ENCODE peak calls at places on chromosomes 5 and 9, in five cellular contexts. E is suprapubic skin, I is IMR-90, G is heart left ventricle, J is stomach. W is an unnamed sample.

GRCh38 chr9:114729706-114730105 is 47.7 kb upstream of the TEX48 start:
- DNase-seq in G (no peak), E (no peak), I (no peak), J (no peak), W (no peak)

GRCh38 chr5:103601314-103601713 is 38.7 kb upstream of the NUDT12 start:
- DNase-seq in I (no peak), E (no peak), J (no peak), G (no peak), W (no peak)

GRCh38 chr5:126414874-126415502 is 8.2 kb upstream of the GRAMD2B start:
- DNase-seq in J (no peak), G (peak; percentile 46), E (no peak), I (peak; percentile 77), W (peak; percentile 42)

GRCh38 chr5:14229181-14229580 is 86.0 kb downstream of the TRIO start:
- DNase-seq in E (no peak), J (no peak), I (no peak), G (peak; percentile 61), W (no peak)

GRCh38 chr9:84669008-84669292 is 579 bp upstream of the NTRK2 start:
- DNase-seq in J (no peak), G (no peak), E (no peak), I (no peak), W (no peak)

GRCh38 chr5:155594270-155594669 is 580.7 kb downstream of the KIF4B start:
- DNase-seq in I (no peak), G (no peak), J (no peak), E (no peak), W (no peak)

GRCh38 chr9:115328228-115328627 is 210.3 kb upstream of the TNC start:
- DNase-seq in I (peak; percentile 76), J (no peak), G (peak; percentile 35), E (no peak), W (no peak)

GRCh38 chr5:135559342-135559741 is 19.4 kb downstream of the CXCL14 start:
- DNase-seq in J (no peak), G (no peak), I (peak; percentile 10), E (no peak), W (no peak)

GRCh38 chr9:123453904-123454321 is 97.9 kb downstream of the CRB2 start:
- DNase-seq in G (peak; percentile 70), I (no peak), E (peak; percentile 77), J (peak; percentile 58), W (peak; percentile 79)

GRCh38 chr9:112396872-112397271 is 17.0 kb downstream of the HSDL2 start:
- DNase-seq in G (no peak), I (no peak), E (no peak), J (no peak), W (no peak)

GRCh38 chr9:112401175-112401815 is 21.4 kb downstream of the HSDL2 start:
- DNase-seq in G (no peak), E (no peak), J (no peak), I (no peak), W (no peak)

GRCh38 chr9:112396416-112396815 is 16.5 kb downstream of the HSDL2 start:
- DNase-seq in J (no peak), G (no peak), E (no peak), I (no peak), W (no peak)
- TF ChIP-seq POLR2A in J (no peak), G (no peak), E (no peak), I (no peak), W (no peak)

GRCh38 chr9:20189871-20190270 is 401.0 kb upstream of the SLC24A2 start:
- DNase-seq in I (no peak), G (no peak), J (no peak), E (no peak), W (no peak)

GRCh38 chr9:20187318-20187717 is 398.5 kb upstream of the SLC24A2 start:
- DNase-seq in E (no peak), I (no peak), G (no peak), J (no peak), W (no peak)

GRCh38 chr9:20186823-20187222 is 398.0 kb upstream of the SLC24A2 start:
- DNase-seq in J (no peak), E (no peak), G (no peak), I (no peak), W (no peak)

GRCh38 chr9:20188616-20189212 is 399.9 kb upstream of the SLC24A2 start:
- DNase-seq in I (no peak), G (no peak), E (no peak), J (no peak), W (no peak)

DNA sequence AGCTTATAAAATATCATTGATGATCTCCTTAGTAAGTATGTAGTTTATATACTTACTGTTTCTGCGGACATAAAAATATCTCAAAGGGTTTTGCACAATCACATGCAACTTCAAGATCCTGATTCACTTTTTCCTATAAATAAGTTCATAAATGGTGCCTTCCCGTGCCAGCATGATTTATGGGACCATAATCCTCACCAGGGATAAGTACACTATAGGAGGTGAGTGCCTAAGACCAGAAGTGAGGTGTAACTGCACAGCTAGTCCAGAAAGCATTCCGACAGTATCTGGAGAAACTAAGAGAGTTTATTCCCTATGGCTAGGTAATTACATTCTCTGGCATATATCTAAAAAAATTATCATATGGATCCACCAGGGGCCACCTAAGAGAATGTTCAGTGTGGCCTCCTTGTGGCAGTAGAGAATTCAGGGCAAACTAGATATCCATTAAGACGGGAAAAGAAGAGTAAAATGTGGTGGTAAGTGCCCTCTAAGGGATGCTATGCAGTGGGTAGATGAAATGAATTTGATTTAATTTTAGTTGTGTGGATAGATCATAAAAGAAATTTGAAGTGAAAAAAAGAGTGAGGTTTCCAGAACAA is 402.5 kb upstream of the SLC24A2 start:
- DNase-seq in I (no peak), G (no peak), J (no peak), E (no peak), W (no peak)
- TF ChIP-seq CTCF in I (peak; percentile 4), G (no peak), J (no peak), E (no peak), W (no peak)

GRCh38 chr5:132459031-132459982 is 31.3 kb downstream of the IRF1 start:
- DNase-seq in G (no peak), J (peak; percentile 49), I (peak; percentile 75), E (peak; percentile 75), W (no peak)

GRCh38 chr5:132461671-132462070 is 28.9 kb downstream of the IRF1 start:
- DNase-seq in J (no peak), G (no peak), I (no peak), E (no peak), W (no peak)

GRCh38 chr5:132461235-132461634 is 29.3 kb downstream of the IRF1 start:
- DNase-seq in E (no peak), G (no peak), I (no peak), J (no peak), W (no peak)

GRCh38 chr5:132460835-132461230 is 29.7 kb downstream of the IRF1 start:
- DNase-seq in I (no peak), G (no peak), J (no peak), E (no peak), W (no peak)

DNA sequence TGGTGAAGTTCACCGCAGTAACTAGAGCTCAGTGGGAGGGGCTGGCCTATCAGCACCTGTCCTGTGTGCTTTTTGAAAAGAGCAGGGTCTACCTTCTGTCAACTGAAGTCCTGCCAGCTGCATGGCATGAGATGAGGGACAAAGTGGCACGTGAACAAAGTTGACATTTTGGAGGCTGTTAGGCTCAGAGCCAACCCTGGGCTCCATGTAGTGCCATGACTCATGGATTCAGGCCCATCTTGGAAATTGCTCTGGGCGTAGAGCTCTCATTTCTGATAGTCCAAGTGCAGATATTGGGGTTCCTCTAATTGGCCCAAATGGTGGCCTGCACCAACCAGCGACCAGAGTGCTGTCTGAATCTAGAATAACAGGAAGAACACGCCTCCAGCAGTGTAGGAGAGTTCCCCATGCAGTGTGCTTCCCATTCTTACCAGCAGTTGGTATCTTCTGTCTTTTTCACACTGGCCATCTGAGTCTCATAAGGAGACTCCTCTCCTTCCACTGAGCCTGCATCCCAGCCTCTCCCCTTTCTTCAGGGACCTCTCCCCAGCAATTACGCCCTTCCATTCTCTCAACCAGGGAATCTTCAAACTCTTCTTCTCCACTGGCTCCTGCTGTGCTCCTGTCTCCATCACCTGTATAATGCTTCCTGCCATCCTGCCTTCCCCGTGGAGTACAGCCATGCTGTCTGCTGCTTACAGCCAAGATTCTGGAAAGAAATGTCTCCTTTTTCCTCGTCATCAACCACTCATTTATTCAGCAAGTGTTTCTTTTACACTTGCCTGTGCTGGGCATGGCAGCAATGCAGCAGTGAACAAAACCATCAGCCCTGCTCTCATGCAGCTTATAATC is 30.4 kb downstream of the IRF1 start:
- DNase-seq in G (peak; percentile 71), I (no peak), J (peak; percentile 64), E (no peak), W (no peak)
- TF ChIP-seq POLR2A in G (no peak), I (no peak), J (no peak), E (no peak), W (no peak)

GRCh38 chr9:134410835-134411217 is 84.6 kb downstream of the RXRA start:
- DNase-seq in E (no peak), I (no peak), G (no peak), J (no peak), W (no peak)

GRCh38 chr9:134413112-134413715 is 87.0 kb downstream of the RXRA start:
- DNase-seq in G (no peak), I (no peak), J (no peak), E (no peak), W (no peak)

GRCh38 chr9:134411451-134412297 is 85.4 kb downstream of the RXRA start:
- DNase-seq in E (no peak), G (peak; percentile 80), J (no peak), I (no peak), W (no peak)

GRCh38 chr9:134413890-134414731 is 87.9 kb downstream of the RXRA start:
- DNase-seq in I (peak; percentile 89), J (peak; percentile 63), G (peak; percentile 92), E (no peak), W (no peak)

GRCh38 chr9:134412298-134412711 is 86.0 kb downstream of the RXRA start:
- DNase-seq in G (no peak), E (no peak), I (no peak), J (no peak), W (no peak)
- TF ChIP-seq CTCF in G (no peak), E (no peak), I (no peak), J (no peak), W (no peak)

DNA sequence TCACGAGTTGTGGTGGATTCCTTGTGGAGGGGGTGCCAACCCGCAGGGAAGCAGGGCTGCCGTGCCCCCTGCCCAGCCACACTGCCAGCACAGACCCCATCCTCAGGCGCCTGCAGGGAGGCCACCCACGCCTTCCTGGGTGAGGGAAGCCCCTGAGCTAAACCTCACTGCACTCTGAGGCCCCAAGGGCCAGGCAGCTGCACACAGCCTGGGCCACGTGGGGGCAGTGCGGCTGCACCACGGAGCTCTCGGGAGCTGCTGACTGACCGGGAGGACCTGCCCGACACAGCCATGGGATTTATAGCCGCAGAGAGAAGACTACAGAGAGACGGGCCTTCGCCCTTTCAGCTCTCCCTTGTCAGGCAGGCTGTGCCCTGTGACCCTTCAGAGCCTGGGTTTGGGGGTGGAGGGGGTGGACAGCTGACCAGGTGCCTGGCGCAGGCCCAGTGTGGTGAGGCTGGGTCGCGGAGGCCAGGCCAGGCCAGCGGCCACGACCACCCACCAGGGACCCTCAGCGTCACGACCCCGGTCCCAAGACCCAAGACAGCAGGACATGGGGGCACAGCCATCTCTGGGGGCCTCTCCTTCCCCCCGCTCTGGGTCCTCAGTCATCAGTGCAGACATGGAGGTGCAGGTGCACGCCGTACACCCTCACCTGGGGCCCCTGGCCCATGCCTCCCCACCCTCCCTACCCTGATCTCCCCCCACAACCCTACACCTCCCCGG is 4.3 kb upstream of the AHRR start:
- DNase-seq in I (peak; percentile 74), J (no peak), G (no peak), E (peak; percentile 70), W (peak; percentile 80)
- TF ChIP-seq POLR2A in I (no peak), J (no peak), G (no peak), E (no peak), W (no peak)

GRCh38 chr5:181215997-181216982 is 6.8 kb upstream of the TRIM41 start:
- DNase-seq in E (no peak), J (no peak), G (no peak), I (no peak), W (no peak)
- TF ChIP-seq CTCF in E (no peak), J (no peak), G (no peak), I (no peak), W (no peak)